ENCODE peak calls at places on chromosomes 1 and 21, in nine cellular contexts. W, J, P, Q, D, E, V, X and T are unnamed samples.

GRCh38 chr1:150650193-150650592 is 20.8 kb upstream of the ENSA start:
- DNase-seq in Q (peak), E (no peak), P (no peak), V (no peak), J (no peak), X (peak), W (peak), D (no peak), T (no peak)

GRCh38 chr21:28111151-28111619 is 881.5 kb downstream of the LTN1 start:
- DNase-seq in E (peak), W (peak), Q (peak), X (peak), V (peak), J (no peak), D (no peak), P (no peak), T (no peak)

GRCh38 chr1:64421377-64421776 is 48.6 kb upstream of the CACHD1 start:
- DNase-seq in J (no peak), V (no peak), W (no peak), X (no peak), P (no peak), D (no peak), Q (peak), E (no peak), T (no peak)

GRCh38 chr1:160724445-160725242 is 13.0 kb upstream of the CD48 start:
- DNase-seq in P (no peak), D (no peak), W (no peak), J (no peak), Q (no peak), V (no peak), X (no peak), E (no peak), T (no peak)

GRCh38 chr1:168243200-168243599 is 17.4 kb downstream of the SFT2D2 start:
- DNase-seq in E (no peak), J (no peak), V (no peak), D (no peak), Q (no peak), X (no peak), P (no peak), W (peak), T (no peak)

GRCh38 chr1:2380816-2381591 is 10.3 kb downstream of the MORN1 start:
- DNase-seq in D (no peak), Q (no peak), P (no peak), W (no peak), X (no peak), E (no peak), V (peak), J (no peak), T (no peak)

GRCh38 chr1:193479187-193479586 is 292.8 kb upstream of the B3GALT2 start:
- DNase-seq in J (no peak), Q (no peak), D (no peak), P (no peak), E (no peak), V (no peak), X (no peak), W (no peak), T (peak)

GRCh38 chr21:36860736-36861594 is 105.5 kb downstream of the HLCS start:
- DNase-seq in W (peak), D (no peak), E (no peak), X (peak), J (no peak), P (no peak), V (no peak), Q (peak), T (no peak)

GRCh38 chr1:31689394-31689793 is 14.4 kb downstream of the COL16A1 start:
- DNase-seq in E (no peak), Q (no peak), P (no peak), J (no peak), W (no peak), X (no peak), D (no peak), V (no peak), T (no peak)

GRCh38 chr1:245814651-245815050 is 659.9 kb downstream of the KIF26B start:
- DNase-seq in X (no peak), W (no peak), D (no peak), P (no peak), E (no peak), J (no peak), Q (no peak), V (no peak), T (no peak)

GRCh38 chr1:37691497-37692077 is 729 bp upstream of the CDCA8 start:
- DNase-seq in J (no peak), D (no peak), W (peak), E (peak), V (peak), P (no peak), Q (peak), X (peak), T (peak)

GRCh38 chr1:248924696-248925532 is 18.9 kb downstream of the PGBD2 start:
- DNase-seq in X (peak), W (peak), Q (peak), P (no peak), E (no peak), V (no peak), J (no peak), D (no peak), T (peak)

GRCh38 chr1:172699695-172700094 is 40.8 kb downstream of the FASLG start:
- DNase-seq in D (no peak), E (no peak), X (no peak), J (no peak), W (no peak), V (no peak), P (no peak), Q (no peak), T (no peak)

GRCh38 chr1:173315296-173315695 is 108.2 kb upstream of the TNFSF4 start:
- DNase-seq in E (no peak), X (no peak), V (no peak), D (no peak), Q (no peak), P (no peak), W (no peak), J (no peak), T (no peak)

GRCh38 chr1:168803696-168804510 is 74.9 kb upstream of the DPT start:
- DNase-seq in E (no peak), W (no peak), V (no peak), D (no peak), Q (no peak), P (peak), J (no peak), X (no peak), T (no peak)

GRCh38 chr21:45889961-45890360 is 91.6 kb upstream of the COL6A1 start:
- DNase-seq in V (no peak), Q (no peak), P (no peak), X (no peak), D (no peak), E (peak), J (no peak), W (no peak), T (no peak)

GRCh38 chr1:102715150-102715549 is 393.2 kb downstream of the COL11A1 start:
- DNase-seq in V (no peak), X (peak), E (no peak), Q (no peak), P (no peak), J (no peak), W (no peak), D (no peak), T (no peak)

GRCh38 chr1:26169669-26170471 is at the start of gene ZNF593:
- DNase-seq in X (peak), Q (peak), E (peak), P (peak), J (peak), W (peak), D (peak), V (peak), T (peak)

GRCh38 chr21:33939224-33939623 is 23.6 kb upstream of the ATP5PO start:
- DNase-seq in Q (peak), P (no peak), E (no peak), W (no peak), D (no peak), J (no peak), V (no peak), X (no peak), T (no peak)

GRCh38 chr1:22114083-22115012 is 28.5 kb downstream of the WNT4 start:
- DNase-seq in X (peak), P (no peak), Q (peak), D (no peak), E (no peak), V (peak), W (peak), J (no peak), T (no peak)

GRCh38 chr1:88697503-88697902 is 13.4 kb downstream of the PKN2 start:
- DNase-seq in E (no peak), J (no peak), W (peak), V (no peak), X (peak), P (no peak), D (no peak), Q (peak), T (no peak)

GRCh38 chr1:20365421-20366075 is 74.9 kb downstream of the VWA5B1 start:
- DNase-seq in Q (no peak), J (no peak), D (no peak), W (no peak), E (no peak), X (no peak), P (no peak), V (peak), T (no peak)

GRCh38 chr1:233656700-233657099 is 42.8 kb downstream of the KCNK1 start:
- DNase-seq in J (no peak), P (no peak), D (no peak), E (no peak), Q (no peak), V (no peak), W (no peak), X (no peak), T (no peak)

GRCh38 chr1:23129846-23130245 is 38.8 kb downstream of the LUZP1 start:
- DNase-seq in Q (no peak), P (no peak), X (no peak), D (no peak), W (no peak), E (no peak), V (no peak), J (no peak), T (no peak)

GRCh38 chr1:99502400-99502799 is 143.5 kb upstream of the PALMD start:
- DNase-seq in W (no peak), J (no peak), P (no peak), D (no peak), X (no peak), Q (no peak), V (no peak), E (no peak), T (no peak)

GRCh38 chr1:172935062-172935592 is 115.6 kb downstream of the TNFSF18 start:
- DNase-seq in D (no peak), W (peak), J (no peak), Q (peak), V (no peak), P (no peak), E (no peak), X (no peak), T (no peak)

GRCh38 chr1:236717811-236718210 is 31.5 kb downstream of the ACTN2 start:
- DNase-seq in E (no peak), P (no peak), W (no peak), X (no peak), Q (no peak), V (no peak), D (no peak), J (no peak), T (no peak)

GRCh38 chr1:191490303-191490702 is 668.0 kb upstream of the RGS18 start:
- DNase-seq in V (no peak), W (no peak), J (no peak), Q (no peak), X (no peak), P (no peak), D (no peak), E (no peak), T (no peak)

DNA sequence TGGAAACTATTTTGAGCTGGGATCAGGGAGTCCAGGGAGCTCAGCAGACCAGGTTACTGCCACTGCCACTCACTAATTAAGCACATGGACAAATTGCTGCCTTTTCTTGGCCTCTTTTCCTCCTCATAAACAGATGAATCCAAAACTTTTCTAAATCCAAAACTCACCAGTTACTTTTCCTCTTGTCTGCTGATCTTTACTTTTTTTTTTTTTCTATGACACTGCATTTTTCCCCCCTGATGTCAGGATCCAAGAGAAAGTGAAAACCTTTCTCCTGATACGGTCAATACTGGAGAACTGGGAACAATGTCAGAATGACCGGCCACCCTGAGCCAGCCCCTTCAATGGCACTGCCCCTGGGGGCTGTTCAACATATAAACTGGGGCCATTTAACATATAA is 405.7 kb downstream of the DUSP10 start:
- DNase-seq in J (no peak), D (no peak), P (no peak), V (no peak), X (peak), W (peak), Q (peak), E (no peak), T (no peak)
- H3K4me3 ChIP-seq in J (no peak), D (peak), P (no peak), V (no peak), X (no peak), W (no peak), Q (no peak), E (peak), T (no peak)

DNA sequence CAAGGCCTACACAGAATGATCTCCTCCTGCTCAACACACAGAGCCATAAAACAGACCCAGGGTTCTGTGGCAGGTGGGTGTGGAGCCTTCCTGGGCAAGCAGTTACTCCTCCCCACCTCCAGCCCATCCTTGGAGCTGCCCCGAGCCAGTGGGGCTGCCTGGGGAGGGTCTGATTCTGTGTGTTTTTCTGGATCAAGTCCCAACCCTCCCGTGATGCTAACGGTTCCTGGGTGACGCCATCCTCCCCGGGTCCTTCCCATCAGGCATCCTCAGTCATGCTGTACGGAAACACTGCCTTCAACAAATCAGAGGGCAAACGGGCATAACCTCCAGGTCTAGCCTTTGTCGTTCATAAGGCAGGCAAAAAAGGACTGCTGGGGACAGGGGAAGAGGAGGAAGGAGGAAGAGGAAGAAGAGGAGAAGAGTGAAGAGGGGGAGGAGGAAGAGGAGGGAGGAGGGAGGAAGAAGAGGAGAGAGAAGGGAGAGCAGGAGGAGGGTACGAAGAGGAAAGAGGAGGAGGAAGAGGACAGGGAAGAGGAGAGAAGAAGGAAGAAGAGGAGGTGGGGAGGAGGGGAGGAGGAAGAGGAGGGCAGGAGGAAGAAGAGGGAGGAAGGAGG is 84.5 kb downstream of the ITPKB start:
- DNase-seq in D (no peak), X (no peak), V (peak), Q (no peak), P (no peak), W (no peak), E (peak), J (no peak), T (peak)
- H3K4me3 ChIP-seq in D (no peak), X (no peak), V (no peak), Q (no peak), P (no peak), W (no peak), E (no peak), J (no peak), T (no peak)

DNA sequence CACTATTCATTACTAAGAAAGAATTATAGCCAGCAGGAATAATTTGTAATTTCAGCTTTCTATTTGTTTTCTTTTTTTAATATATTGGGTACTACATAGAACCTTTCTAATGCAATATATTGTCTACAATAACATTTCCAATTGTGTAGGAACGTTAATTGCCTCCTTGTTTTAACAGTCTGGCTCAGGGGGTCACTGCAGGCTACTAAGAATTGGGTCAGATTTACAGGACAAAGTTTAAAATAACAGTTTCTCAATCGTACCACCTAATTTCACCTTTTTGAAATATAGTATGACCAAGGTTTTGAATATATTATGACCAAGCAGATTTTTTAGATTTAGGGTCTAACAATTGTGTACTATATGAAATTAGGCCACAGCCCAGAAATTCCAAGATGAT is 2.4 kb downstream of the CFH start:
- DNase-seq in V (no peak), J (no peak), P (no peak), X (no peak), Q (no peak), E (no peak), W (no peak), D (no peak), T (no peak)
- H3K4me3 ChIP-seq in V (no peak), J (peak), P (no peak), X (peak), Q (no peak), E (peak), W (peak), D (peak), T (no peak)

GRCh38 chr1:93692983-93693591 is 11.4 kb upstream of the BCAR3 start:
- DNase-seq in X (peak), W (peak), Q (peak), D (no peak), V (no peak), J (no peak), E (no peak), P (no peak), T (no peak)
- H3K4me3 ChIP-seq in X (no peak), W (no peak), Q (no peak), D (peak), V (no peak), J (no peak), E (no peak), P (no peak), T (no peak)